ENCODE peak calls at places on chromosome 12, in eight cellular contexts. One of them, this sample, is unnamed.

GRCh38 chr12:57147641-57147944 is 174 bp upstream of the LRP1-AS start:
- DNase-seq in epithelial cell of esophagus: no peak
- DNase-seq in HL-60: no peak
- DNase-seq in cardiac fibroblast: peak
- DNase-seq in H9: no peak
- DNase-seq in AG04449: no peak
- DNase-seq in stomach: no peak
- DNase-seq in left ventricle myocardium inferior: no peak
- DNase-seq in this sample: no peak

GRCh38 chr12:132608231-132609171 is 1.9 kb downstream of the LRCOL1 start:
- DNase-seq in stomach: no peak
- DNase-seq in left ventricle myocardium inferior: no peak
- DNase-seq in cardiac fibroblast: no peak
- DNase-seq in HL-60: no peak
- DNase-seq in epithelial cell of esophagus: no peak
- DNase-seq in H9: no peak
- DNase-seq in AG04449: no peak
- DNase-seq in this sample: no peak

GRCh38 chr12:65755596-65755978 is 68.7 kb upstream of the HMGA2 start:
- DNase-seq in left ventricle myocardium inferior: no peak
- DNase-seq in epithelial cell of esophagus: peak
- DNase-seq in H9: no peak
- DNase-seq in AG04449: no peak
- DNase-seq in stomach: no peak
- DNase-seq in cardiac fibroblast: no peak
- DNase-seq in HL-60: no peak
- DNase-seq in this sample: no peak

GRCh38 chr12:108890208-108890607 is 10.3 kb downstream of the DAO start:
- DNase-seq in H9: peak
- DNase-seq in epithelial cell of esophagus: peak
- DNase-seq in left ventricle myocardium inferior: no peak
- DNase-seq in AG04449: no peak
- DNase-seq in cardiac fibroblast: no peak
- DNase-seq in HL-60: no peak
- DNase-seq in stomach: no peak
- DNase-seq in this sample: no peak

GRCh38 chr12:14261096-14261495 is 104.4 kb upstream of the ATF7IP start:
- DNase-seq in stomach: no peak
- DNase-seq in AG04449: no peak
- DNase-seq in cardiac fibroblast: no peak
- DNase-seq in left ventricle myocardium inferior: peak
- DNase-seq in epithelial cell of esophagus: no peak
- DNase-seq in H9: peak
- DNase-seq in HL-60: no peak
- DNase-seq in this sample: no peak

GRCh38 chr12:130031571-130032189 is 127.9 kb upstream of the TMEM132D start:
- DNase-seq in epithelial cell of esophagus: peak
- DNase-seq in HL-60: peak
- DNase-seq in left ventricle myocardium inferior: peak
- DNase-seq in AG04449: no peak
- DNase-seq in cardiac fibroblast: peak
- DNase-seq in stomach: peak
- DNase-seq in H9: peak
- DNase-seq in this sample: no peak

GRCh38 chr12:80412343-80412953 is 31.6 kb upstream of the PTPRQ start:
- DNase-seq in AG04449: no peak
- DNase-seq in cardiac fibroblast: peak
- DNase-seq in HL-60: peak
- DNase-seq in stomach: no peak
- DNase-seq in H9: no peak
- DNase-seq in epithelial cell of esophagus: peak
- DNase-seq in left ventricle myocardium inferior: no peak
- DNase-seq in this sample: no peak

GRCh38 chr12:131836193-131836592 is 8.0 kb downstream of the MMP17 start:
- DNase-seq in HL-60: no peak
- DNase-seq in AG04449: no peak
- DNase-seq in epithelial cell of esophagus: no peak
- DNase-seq in stomach: no peak
- DNase-seq in left ventricle myocardium inferior: no peak
- DNase-seq in H9: no peak
- DNase-seq in cardiac fibroblast: peak
- DNase-seq in this sample: no peak

GRCh38 chr12:14955876-14956811 is 5.3 kb downstream of the ARHGDIB start:
- DNase-seq in AG04449: no peak
- DNase-seq in left ventricle myocardium inferior: no peak
- DNase-seq in stomach: no peak
- DNase-seq in cardiac fibroblast: no peak
- DNase-seq in HL-60: peak
- DNase-seq in H9: no peak
- DNase-seq in epithelial cell of esophagus: no peak
- DNase-seq in this sample: peak

GRCh38 chr12:10718279-10718821 is 4.8 kb downstream of the YBX3 start:
- DNase-seq in cardiac fibroblast: peak
- DNase-seq in HL-60: no peak
- DNase-seq in H9: no peak
- DNase-seq in stomach: no peak
- DNase-seq in AG04449: no peak
- DNase-seq in left ventricle myocardium inferior: no peak
- DNase-seq in epithelial cell of esophagus: peak
- DNase-seq in this sample: no peak

GRCh38 chr12:122399592-122400373 is 22.7 kb downstream of the CLIP1 start:
- DNase-seq in left ventricle myocardium inferior: peak
- DNase-seq in stomach: peak
- DNase-seq in HL-60: peak
- DNase-seq in epithelial cell of esophagus: peak
- DNase-seq in AG04449: peak
- DNase-seq in H9: peak
- DNase-seq in cardiac fibroblast: peak
- DNase-seq in this sample: peak

GRCh38 chr12:66025477-66025876 is 105.1 kb downstream of the LLPH start:
- DNase-seq in H9: no peak
- DNase-seq in AG04449: no peak
- DNase-seq in cardiac fibroblast: no peak
- DNase-seq in left ventricle myocardium inferior: no peak
- DNase-seq in HL-60: no peak
- DNase-seq in stomach: no peak
- DNase-seq in epithelial cell of esophagus: no peak
- DNase-seq in this sample: no peak

GRCh38 chr12:2841056-2841455 is 6.2 kb upstream of the NRIP2 start:
- DNase-seq in HL-60: no peak
- DNase-seq in AG04449: no peak
- DNase-seq in stomach: no peak
- DNase-seq in left ventricle myocardium inferior: no peak
- DNase-seq in H9: no peak
- DNase-seq in epithelial cell of esophagus: no peak
- DNase-seq in cardiac fibroblast: no peak
- DNase-seq in this sample: no peak

GRCh38 chr12:102811125-102811737 is 105.8 kb downstream of the PAH start:
- DNase-seq in AG04449: no peak
- DNase-seq in epithelial cell of esophagus: no peak
- DNase-seq in stomach: no peak
- DNase-seq in H9: peak
- DNase-seq in cardiac fibroblast: peak
- DNase-seq in left ventricle myocardium inferior: no peak
- DNase-seq in HL-60: no peak
- DNase-seq in this sample: no peak

GRCh38 chr12:28024231-28024995 is 51.9 kb upstream of the PTHLH start:
- DNase-seq in epithelial cell of esophagus: peak
- DNase-seq in stomach: no peak
- DNase-seq in AG04449: peak
- DNase-seq in HL-60: no peak
- DNase-seq in left ventricle myocardium inferior: no peak
- DNase-seq in cardiac fibroblast: peak
- DNase-seq in H9: no peak
- DNase-seq in this sample: no peak

GRCh38 chr12:51678086-51678724 is 87.2 kb downstream of the SCN8A start:
- DNase-seq in HL-60: peak
- DNase-seq in H9: peak
- DNase-seq in epithelial cell of esophagus: peak
- DNase-seq in left ventricle myocardium inferior: no peak
- DNase-seq in AG04449: no peak
- DNase-seq in cardiac fibroblast: peak
- DNase-seq in stomach: peak
- DNase-seq in this sample: no peak

GRCh38 chr12:15208140-15208539 is 13.1 kb downstream of the RERG start:
- DNase-seq in stomach: no peak
- DNase-seq in cardiac fibroblast: peak
- DNase-seq in HL-60: no peak
- DNase-seq in H9: no peak
- DNase-seq in AG04449: no peak
- DNase-seq in epithelial cell of esophagus: peak
- DNase-seq in left ventricle myocardium inferior: no peak
- DNase-seq in this sample: no peak

GRCh38 chr12:101616027-101616494 is 21.3 kb downstream of the MYBPC1 start:
- DNase-seq in cardiac fibroblast: peak
- DNase-seq in stomach: no peak
- DNase-seq in left ventricle myocardium inferior: no peak
- DNase-seq in epithelial cell of esophagus: peak
- DNase-seq in AG04449: no peak
- DNase-seq in HL-60: peak
- DNase-seq in H9: no peak
- DNase-seq in this sample: no peak

GRCh38 chr12:118980407-118981014 is 830 bp upstream of the SRRM4 start:
- DNase-seq in H9: peak
- DNase-seq in epithelial cell of esophagus: no peak
- DNase-seq in HL-60: no peak
- DNase-seq in cardiac fibroblast: no peak
- DNase-seq in AG04449: no peak
- DNase-seq in stomach: no peak
- DNase-seq in left ventricle myocardium inferior: no peak
- DNase-seq in this sample: no peak

GRCh38 chr12:68040450-68041075 is 51.3 kb downstream of the IFNG-AS1 start:
- DNase-seq in AG04449: peak
- DNase-seq in H9: peak
- DNase-seq in cardiac fibroblast: peak
- DNase-seq in left ventricle myocardium inferior: peak
- DNase-seq in epithelial cell of esophagus: peak
- DNase-seq in stomach: peak
- DNase-seq in HL-60: peak
- DNase-seq in this sample: no peak

GRCh38 chr12:52275686-52276085 is 1.2 kb downstream of the KRT86 start:
- DNase-seq in left ventricle myocardium inferior: no peak
- DNase-seq in stomach: no peak
- DNase-seq in AG04449: no peak
- DNase-seq in cardiac fibroblast: no peak
- DNase-seq in H9: no peak
- DNase-seq in HL-60: no peak
- DNase-seq in epithelial cell of esophagus: no peak
- DNase-seq in this sample: no peak

GRCh38 chr12:8081228-8081920 is 700 bp upstream of the NECAP1 start:
- DNase-seq in stomach: no peak
- DNase-seq in HL-60: no peak
- DNase-seq in AG04449: no peak
- DNase-seq in left ventricle myocardium inferior: no peak
- DNase-seq in cardiac fibroblast: no peak
- DNase-seq in epithelial cell of esophagus: peak
- DNase-seq in H9: no peak
- DNase-seq in this sample: no peak

GRCh38 chr12:16238661-16239060 is 38.8 kb downstream of the SLC15A5 start:
- DNase-seq in left ventricle myocardium inferior: no peak
- DNase-seq in H9: no peak
- DNase-seq in HL-60: no peak
- DNase-seq in stomach: no peak
- DNase-seq in cardiac fibroblast: peak
- DNase-seq in AG04449: no peak
- DNase-seq in epithelial cell of esophagus: peak
- DNase-seq in this sample: no peak

GRCh38 chr12:49673446-49674317 is 33.5 kb downstream of the FMNL3 start:
- DNase-seq in epithelial cell of esophagus: peak
- DNase-seq in H9: peak
- DNase-seq in HL-60: no peak
- DNase-seq in stomach: peak
- DNase-seq in AG04449: no peak
- DNase-seq in cardiac fibroblast: peak
- DNase-seq in left ventricle myocardium inferior: peak
- DNase-seq in this sample: no peak
- TF ChIP-seq CTCF in epithelial cell of esophagus: no peak
- TF ChIP-seq CTCF in H9: no peak
- TF ChIP-seq CTCF in HL-60: no peak
- TF ChIP-seq CTCF in stomach: peak
- TF ChIP-seq CTCF in AG04449: peak
- TF ChIP-seq CTCF in cardiac fibroblast: peak
- TF ChIP-seq CTCF in left ventricle myocardium inferior: peak
- TF ChIP-seq CTCF in this sample: no peak

GRCh38 chr12:113143959-113144358 is 5.6 kb upstream of the CFAP73 start:
- DNase-seq in stomach: no peak
- DNase-seq in cardiac fibroblast: no peak
- DNase-seq in H9: no peak
- DNase-seq in epithelial cell of esophagus: no peak
- DNase-seq in AG04449: no peak
- DNase-seq in HL-60: no peak
- DNase-seq in left ventricle myocardium inferior: no peak
- DNase-seq in this sample: no peak
- TF ChIP-seq CTCF in stomach: no peak
- TF ChIP-seq CTCF in cardiac fibroblast: no peak
- TF ChIP-seq CTCF in H9: no peak
- TF ChIP-seq CTCF in epithelial cell of esophagus: no peak
- TF ChIP-seq CTCF in AG04449: no peak
- TF ChIP-seq CTCF in HL-60: no peak
- TF ChIP-seq CTCF in left ventricle myocardium inferior: no peak
- TF ChIP-seq CTCF in this sample: no peak

DNA sequence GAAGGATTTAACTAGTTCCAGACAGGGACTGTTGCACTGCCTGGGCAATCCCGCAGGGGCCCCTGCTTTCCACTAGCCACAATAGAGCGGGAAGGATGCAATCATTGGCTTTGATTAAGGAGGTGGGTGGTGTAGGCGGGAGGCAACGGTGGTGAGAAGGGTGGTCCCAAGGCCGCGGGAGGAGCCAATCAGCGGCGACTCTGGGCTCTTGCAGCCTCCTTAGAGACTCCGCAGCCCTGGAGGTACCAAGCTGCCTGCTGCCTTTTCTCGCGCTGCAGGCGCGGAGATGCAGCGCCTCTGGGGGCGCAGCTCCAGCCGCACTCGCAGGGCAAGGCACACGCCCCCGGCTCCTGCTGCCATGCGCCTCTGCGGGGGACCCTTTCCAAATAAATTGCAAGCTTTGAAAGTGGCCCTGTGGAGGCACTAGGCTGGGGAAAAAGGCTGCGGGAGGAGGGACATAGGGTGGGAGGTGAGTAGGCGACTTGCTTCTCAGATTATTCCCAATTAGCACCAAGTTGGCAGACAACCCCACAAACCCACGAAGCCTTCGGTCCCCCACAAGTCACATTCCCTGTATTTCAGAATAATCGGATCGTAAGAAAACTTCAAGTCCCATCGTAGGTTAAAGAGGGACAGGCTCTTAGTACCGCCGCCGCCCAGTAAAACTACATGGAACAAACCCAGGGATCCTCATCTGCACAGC is 860 bp upstream of the KCNA1 start:
- DNase-seq in H9: peak
- DNase-seq in stomach: no peak
- DNase-seq in epithelial cell of esophagus: no peak
- DNase-seq in AG04449: no peak
- DNase-seq in HL-60: no peak
- DNase-seq in cardiac fibroblast: no peak
- DNase-seq in left ventricle myocardium inferior: no peak
- DNase-seq in this sample: no peak
- TF ChIP-seq CTCF in H9: peak
- TF ChIP-seq CTCF in stomach: no peak
- TF ChIP-seq CTCF in epithelial cell of esophagus: no peak
- TF ChIP-seq CTCF in AG04449: no peak
- TF ChIP-seq CTCF in HL-60: no peak
- TF ChIP-seq CTCF in cardiac fibroblast: no peak
- TF ChIP-seq CTCF in left ventricle myocardium inferior: peak
- TF ChIP-seq CTCF in this sample: no peak

GRCh38 chr12:98601924-98602323 is 8.4 kb downstream of the SLC25A3 start:
- DNase-seq in AG04449: no peak
- DNase-seq in cardiac fibroblast: no peak
- DNase-seq in left ventricle myocardium inferior: no peak
- DNase-seq in H9: no peak
- DNase-seq in HL-60: no peak
- DNase-seq in stomach: no peak
- DNase-seq in epithelial cell of esophagus: no peak
- DNase-seq in this sample: no peak
- TF ChIP-seq CTCF in AG04449: no peak
- TF ChIP-seq CTCF in cardiac fibroblast: no peak
- TF ChIP-seq CTCF in left ventricle myocardium inferior: no peak
- TF ChIP-seq CTCF in H9: no peak
- TF ChIP-seq CTCF in HL-60: no peak
- TF ChIP-seq CTCF in stomach: no peak
- TF ChIP-seq CTCF in epithelial cell of esophagus: no peak
- TF ChIP-seq CTCF in this sample: no peak

This sample was measured in CD14-positive monocyte.